ENCODE peak calls at places on chromosomes 3 and 15, in four cellular contexts. One of them, this sample, is unnamed.

GRCh38 chr15:38547255-38547997 is 17.2 kb downstream of the RASGRP1 start:
- DNase-seq in HepG2: no peak
- DNase-seq in K562: peak
- DNase-seq in GM12878: no peak
- DNase-seq in this sample: no peak

GRCh38 chr3:178393833-178394232 is 142.4 kb upstream of the KCNMB2 start:
- DNase-seq in HepG2: no peak
- DNase-seq in GM12878: no peak
- DNase-seq in K562: no peak
- DNase-seq in this sample: no peak

GRCh38 chr15:78047631-78048409 is 29.7 kb downstream of the TBC1D2B start:
- DNase-seq in GM12878: no peak
- DNase-seq in HepG2: no peak
- DNase-seq in K562: no peak
- DNase-seq in this sample: no peak

GRCh38 chr3:178536271-178537079 is at the start of gene KCNMB2:
- DNase-seq in GM12878: no peak
- DNase-seq in HepG2: no peak
- DNase-seq in K562: no peak
- DNase-seq in this sample: no peak

GRCh38 chr3:41213563-41213962 is 14.3 kb downstream of the CTNNB1 start:
- DNase-seq in GM12878: no peak
- DNase-seq in HepG2: no peak
- DNase-seq in K562: no peak
- DNase-seq in this sample: no peak

GRCh38 chr3:175526609-175527280 is 667.6 kb downstream of the NAALADL2 start:
- DNase-seq in K562: no peak
- DNase-seq in GM12878: no peak
- DNase-seq in HepG2: no peak
- DNase-seq in this sample: no peak

GRCh38 chr3:27655536-27655935 is 66.6 kb downstream of the EOMES start:
- DNase-seq in GM12878: no peak
- DNase-seq in HepG2: no peak
- DNase-seq in K562: no peak
- DNase-seq in this sample: no peak

GRCh38 chr3:4977001-4977888 is 2.0 kb upstream of the BHLHE40 start:
- DNase-seq in GM12878: peak
- DNase-seq in K562: peak
- DNase-seq in HepG2: peak
- DNase-seq in this sample: peak

GRCh38 chr15:33425149-33425548 is 114.4 kb downstream of the RYR3 start:
- DNase-seq in K562: no peak
- DNase-seq in HepG2: no peak
- DNase-seq in GM12878: no peak
- DNase-seq in this sample: no peak

GRCh38 chr15:101536875-101537405 is 47.4 kb upstream of the PCSK6 start:
- DNase-seq in HepG2: no peak
- DNase-seq in K562: no peak
- DNase-seq in GM12878: no peak
- DNase-seq in this sample: peak

GRCh38 chr3:52530918-52531635 is 2.6 kb downstream of the NT5DC2 start:
- DNase-seq in GM12878: no peak
- DNase-seq in K562: no peak
- DNase-seq in HepG2: no peak
- DNase-seq in this sample: no peak

GRCh38 chr15:42048821-42049200 is 28.0 kb upstream of the PLA2G4E start:
- DNase-seq in GM12878: no peak
- DNase-seq in K562: no peak
- DNase-seq in HepG2: no peak
- DNase-seq in this sample: no peak

DNA sequence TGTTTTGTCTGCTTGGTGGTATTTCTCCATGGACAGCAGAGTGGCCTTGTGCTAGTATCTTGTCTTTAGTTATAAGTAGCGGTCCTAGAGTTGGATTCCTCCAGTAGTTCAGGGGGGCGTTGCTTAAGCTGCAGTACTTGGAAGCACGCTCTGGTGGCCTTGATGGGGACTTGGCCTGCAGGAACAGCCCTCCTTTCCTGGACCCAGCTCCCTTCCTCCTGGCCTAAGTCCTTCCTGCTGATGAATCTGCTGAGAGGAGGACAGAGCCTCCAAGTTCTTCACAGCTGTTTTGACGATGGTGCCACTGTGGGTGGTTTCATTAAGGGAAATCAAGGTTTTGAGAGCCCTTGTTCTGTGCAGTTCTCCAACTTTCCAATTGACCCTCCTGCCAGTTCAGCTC is 38.6 kb upstream of the SEC22A start:
- DNase-seq in K562: no peak
- DNase-seq in GM12878: no peak
- DNase-seq in HepG2: no peak
- DNase-seq in this sample: no peak
- TF ChIP-seq NFIC in K562: no peak
- TF ChIP-seq NFIC in GM12878: no peak
- TF ChIP-seq NFIC in HepG2: no peak
- TF ChIP-seq NFIC in this sample: no peak

GRCh38 chr15:76347507-76348055 is 11.0 kb downstream of the ISL2 start:
- DNase-seq in GM12878: no peak
- DNase-seq in K562: no peak
- DNase-seq in HepG2: no peak
- DNase-seq in this sample: no peak

GRCh38 chr15:76346666-76347506 is 10.3 kb downstream of the ISL2 start:
- DNase-seq in GM12878: no peak
- DNase-seq in HepG2: no peak
- DNase-seq in K562: no peak
- DNase-seq in this sample: peak

GRCh38 chr15:76343313-76343996 is 6.9 kb downstream of the ISL2 start:
- DNase-seq in K562: no peak
- DNase-seq in GM12878: no peak
- DNase-seq in HepG2: no peak
- DNase-seq in this sample: no peak

GRCh38 chr15:76345269-76345879 is 8.8 kb downstream of the ISL2 start:
- DNase-seq in K562: no peak
- DNase-seq in GM12878: no peak
- DNase-seq in HepG2: no peak
- DNase-seq in this sample: no peak

DNA sequence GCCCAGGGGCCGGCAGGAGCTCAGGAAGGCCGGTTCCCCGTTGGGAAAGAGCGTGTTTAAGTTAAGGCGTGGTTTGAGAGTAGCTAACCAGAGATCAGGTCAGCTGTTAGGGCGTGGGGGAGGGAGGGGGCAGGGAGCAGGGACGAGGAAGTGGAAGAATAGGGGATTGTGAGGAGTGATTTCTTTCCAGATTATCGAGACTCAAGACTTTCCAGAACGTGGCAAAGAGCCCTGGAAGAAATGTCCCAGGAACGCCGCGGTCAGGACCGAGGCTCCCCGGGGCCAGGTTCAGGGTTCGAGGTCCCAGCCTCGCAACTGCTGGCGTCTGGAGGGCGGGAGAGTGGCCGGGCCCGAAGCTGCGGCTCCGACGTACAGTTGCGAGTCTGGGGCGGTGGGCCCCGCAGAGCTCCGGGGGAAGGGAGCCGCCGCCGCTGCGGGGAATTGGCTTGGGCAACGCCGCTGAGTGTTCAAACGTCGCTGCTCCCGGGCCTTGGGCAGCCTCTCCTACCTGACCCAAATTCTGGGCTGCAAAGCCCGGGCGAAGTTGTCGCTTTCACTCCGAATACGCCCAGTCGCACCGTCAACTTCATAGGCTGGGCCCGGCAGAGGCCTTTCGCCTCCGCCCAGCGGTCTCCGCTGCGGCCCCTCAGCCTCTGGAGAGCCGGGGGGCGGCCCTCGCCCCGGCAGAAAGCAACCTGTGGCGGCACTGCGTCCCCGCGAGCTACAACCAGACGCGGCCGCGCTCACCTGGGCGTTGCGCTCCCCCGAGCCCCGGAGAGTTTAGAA is 9.5 kb downstream of the ISL2 start:
- DNase-seq in HepG2: peak
- DNase-seq in GM12878: no peak
- DNase-seq in K562: no peak
- DNase-seq in this sample: no peak
- TF ChIP-seq NFIC in HepG2: no peak
- TF ChIP-seq NFIC in GM12878: no peak
- TF ChIP-seq NFIC in K562: no peak
- TF ChIP-seq NFIC in this sample: no peak

GRCh38 chr3:55376753-55377347 is 110.3 kb downstream of the WNT5A start:
- DNase-seq in HepG2: no peak
- DNase-seq in GM12878: no peak
- DNase-seq in K562: no peak
- DNase-seq in this sample: no peak
- TF ChIP-seq NFIC in HepG2: no peak
- TF ChIP-seq NFIC in GM12878: no peak
- TF ChIP-seq NFIC in K562: no peak
- TF ChIP-seq NFIC in this sample: no peak

GRCh38 chr3:149536429-149536828 is 61.9 kb downstream of the TM4SF4 start:
- DNase-seq in K562: no peak
- DNase-seq in HepG2: no peak
- DNase-seq in GM12878: no peak
- DNase-seq in this sample: peak
- TF ChIP-seq NFIC in K562: no peak
- TF ChIP-seq NFIC in HepG2: no peak
- TF ChIP-seq NFIC in GM12878: no peak
- TF ChIP-seq NFIC in this sample: peak

GRCh38 chr3:16801223-16801622 is 83.5 kb upstream of the PLCL2 start:
- DNase-seq in GM12878: no peak
- DNase-seq in K562: no peak
- DNase-seq in HepG2: no peak
- DNase-seq in this sample: no peak
- TF ChIP-seq NFIC in GM12878: peak
- TF ChIP-seq NFIC in K562: no peak
- TF ChIP-seq NFIC in HepG2: no peak
- TF ChIP-seq NFIC in this sample: no peak

GRCh38 chr15:83323296-83323711 is 38.8 kb upstream of the BNC1 start:
- DNase-seq in HepG2: no peak
- DNase-seq in K562: no peak
- DNase-seq in GM12878: no peak
- DNase-seq in this sample: peak
- TF ChIP-seq NFIC in HepG2: no peak
- TF ChIP-seq NFIC in K562: no peak
- TF ChIP-seq NFIC in GM12878: no peak
- TF ChIP-seq NFIC in this sample: no peak

This sample was measured in SK-N-SH.